ENCODE peak calls at places on chromosomes 2 and 18, in five cellular contexts. O is AG04449, F is coronary artery, L is astrocyte of the cerebellum, P is body of pancreas. Q is an unnamed sample.

GRCh38 chr18:57585421-57585820 is 1.1 kb downstream of the FECH start:
- DNase-seq in O (no peak), F (no peak), L (no peak), P (no peak), Q (no peak)

GRCh38 chr18:73136134-73136533 is 268.3 kb upstream of the NETO1 start:
- DNase-seq in O (no peak), F (no peak), L (no peak), P (no peak), Q (no peak)

GRCh38 chr18:43869451-43870008 is 592.2 kb upstream of the SYT4 start:
- DNase-seq in O (peak), F (no peak), L (peak), P (no peak), Q (no peak)

GRCh38 chr2:133130548-133131246 is 437.6 kb downstream of the NCKAP5 start:
- DNase-seq in O (no peak), F (no peak), L (no peak), P (no peak), Q (no peak)

GRCh38 chr2:222797308-222797707 is 63.5 kb upstream of the ACSL3 start:
- DNase-seq in O (peak), F (no peak), L (peak), P (no peak), Q (no peak)

GRCh38 chr2:222711315-222711940 is 40.0 kb downstream of the MOGAT1 start:
- DNase-seq in O (no peak), F (no peak), L (no peak), P (no peak), Q (no peak)

GRCh38 chr2:104447831-104448434 is 406.0 kb upstream of the POU3F3 start:
- DNase-seq in O (no peak), F (no peak), L (peak), P (no peak), Q (no peak)

GRCh38 chr2:234334146-234334545 is 162.7 kb downstream of the ARL4C start:
- DNase-seq in O (no peak), F (no peak), L (no peak), P (no peak), Q (no peak)

GRCh38 chr2:11298592-11298991 is 45.8 kb downstream of the ROCK2 start:
- DNase-seq in O (no peak), F (no peak), L (no peak), P (no peak), Q (no peak)

GRCh38 chr2:11930211-11930761 is 183.9 kb downstream of the LPIN1 start:
- DNase-seq in O (no peak), F (no peak), L (no peak), P (no peak), Q (no peak)

DNA sequence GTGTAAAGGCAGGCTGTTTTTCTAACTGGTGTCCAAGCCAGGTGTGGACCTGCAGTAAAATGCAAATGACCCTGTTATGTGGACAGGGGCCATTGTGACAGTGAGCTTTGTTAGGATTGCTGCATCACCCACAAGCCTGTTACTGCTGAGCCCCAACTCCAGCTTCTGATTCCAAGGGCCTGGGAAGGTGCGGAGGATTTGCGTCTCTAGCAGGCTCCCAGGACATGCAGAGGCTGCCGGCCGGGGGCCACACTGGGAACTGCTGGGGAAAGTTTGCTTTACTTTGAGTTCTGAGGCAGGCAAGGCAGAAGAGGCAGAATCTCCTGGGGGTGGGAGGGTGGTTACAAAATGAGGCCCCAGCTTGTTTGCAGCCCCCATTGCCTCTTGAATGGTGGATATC is 164.1 kb downstream of the GLI2 start:
- DNase-seq in O (no peak), F (no peak), L (no peak), P (no peak), Q (no peak)
- TF ChIP-seq CTCF in O (no peak), F (no peak), L (no peak), P (no peak), Q (no peak)

GRCh38 chr2:37672104-37672869 is 845 bp upstream of the CDC42EP3 start:
- DNase-seq in O (peak), F (peak), L (peak), P (peak), Q (peak)
- TF ChIP-seq CTCF in O (no peak), F (no peak), L (no peak), P (no peak), Q (no peak)

DNA sequence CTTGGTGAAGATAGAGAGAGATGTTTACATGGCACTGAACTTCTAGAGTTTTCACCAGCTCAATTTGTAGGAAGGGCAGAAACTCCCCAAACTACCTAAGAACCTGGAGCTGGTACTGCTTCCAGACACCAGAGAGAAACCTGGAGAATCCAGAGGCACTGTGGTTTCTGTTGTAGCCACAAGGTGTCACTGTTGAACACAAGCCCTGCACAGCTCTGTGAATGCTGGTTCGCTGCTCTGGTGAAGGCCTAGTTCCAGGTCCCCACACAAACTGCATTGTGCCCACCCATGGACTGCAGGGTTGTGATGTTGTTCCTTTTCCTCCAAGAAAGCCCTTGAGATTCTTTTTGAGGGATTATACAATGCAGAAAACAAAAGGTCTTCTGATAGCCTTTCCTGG is 150.5 kb upstream of the HS6ST1 start:
- DNase-seq in O (no peak), F (no peak), L (no peak), P (no peak), Q (peak)
- TF ChIP-seq CTCF in O (peak), F (no peak), L (no peak), P (no peak), Q (peak)

GRCh38 chr2:33529771-33530481 is 53.5 kb downstream of the RASGRP3 start:
- DNase-seq in O (peak), F (no peak), L (peak), P (no peak), Q (no peak)
- TF ChIP-seq CTCF in O (peak), F (no peak), L (no peak), P (no peak), Q (no peak)

Q was measured in type B pancreatic cell.